ENCODE peak calls at places on chromosome 19, in eight cellular contexts. X, B, N, S, H, L, Z and P are unnamed samples. For H3K9me3, the result is how much of the 10 kb centered on the place peaks cover.

GRCh38 chr19:16127080-16127479 is 15.4 kb downstream of the RAB8A start:
- DNase-seq in S (no peak), H (no peak), Z (no peak), B (no peak), N (no peak), X (no peak), L (no peak), P (no peak)

GRCh38 chr19:6233051-6233826 is 46.5 kb downstream of the MLLT1 start:
- DNase-seq in L (no peak), N (no peak), H (peak), Z (no peak), B (no peak), S (no peak), X (no peak), P (no peak)

GRCh38 chr19:33673996-33674395 is 52.2 kb downstream of the CHST8 start:
- DNase-seq in H (peak), Z (no peak), B (no peak), N (no peak), S (no peak), X (no peak), L (peak), P (no peak)

GRCh38 chr19:14113762-14114414 is 3.7 kb downstream of the PRKACA start:
- DNase-seq in H (peak), L (no peak), N (no peak), B (no peak), S (no peak), X (peak), Z (peak), P (peak)

GRCh38 chr19:35207391-35207871 is 21.1 kb downstream of the FAM187B start:
- DNase-seq in H (no peak), N (no peak), B (no peak), S (peak), X (peak), L (no peak), Z (peak), P (no peak)

GRCh38 chr19:43625918-43626579 is 6.6 kb upstream of the ZNF428 start:
- DNase-seq in Z (peak), H (no peak), B (peak), L (no peak), S (no peak), X (no peak), N (no peak), P (no peak)

GRCh38 chr19:50333235-50333736 is 4.1 kb upstream of the KCNC3 start:
- DNase-seq in S (peak), L (peak), B (peak), X (peak), Z (peak), N (peak), H (peak), P (peak)

GRCh38 chr19:49056101-49056901 is 1.2 kb downstream of the CGB7 start:
- DNase-seq in N (peak), Z (peak), S (peak), B (peak), L (peak), H (peak), X (peak), P (peak)

GRCh38 chr19:14159059-14159458 is 22.7 kb upstream of the ASF1B start:
- DNase-seq in Z (no peak), L (no peak), X (no peak), S (no peak), N (no peak), H (no peak), B (no peak), P (no peak)

GRCh38 chr19:39247701-39248664 is 673 bp downstream of the IFNL4 start:
- DNase-seq in X (no peak), N (no peak), S (peak), H (no peak), L (no peak), B (no peak), Z (no peak), P (no peak)

GRCh38 chr19:6087074-6087506 is 23.2 kb downstream of the RFX2 start:
- DNase-seq in H (no peak), L (no peak), X (no peak), B (no peak), Z (peak), S (peak), N (no peak), P (no peak)

GRCh38 chr19:38667552-38668205 is 20.2 kb downstream of the ACTN4 start:
- DNase-seq in Z (no peak), X (peak), N (no peak), B (peak), L (no peak), H (peak), S (no peak), P (no peak)

GRCh38 chr19:29807178-29807577 is 4.6 kb upstream of the CCNE1 start:
- DNase-seq in S (no peak), B (no peak), L (no peak), X (no peak), N (no peak), H (peak), Z (no peak), P (no peak)

GRCh38 chr19:31312004-31312403 is 37.2 kb downstream of the TSHZ3 start:
- DNase-seq in Z (no peak), B (no peak), H (no peak), L (no peak), N (peak), X (peak), S (no peak), P (no peak)

GRCh38 chr19:17671906-17672305 is 16.2 kb downstream of the UNC13A start:
- DNase-seq in H (no peak), N (no peak), L (no peak), X (peak), S (no peak), Z (no peak), B (peak), P (no peak)

GRCh38 chr19:17872251-17873001 is 681 bp downstream of the SLC5A5 start:
- DNase-seq in H (peak), Z (no peak), B (no peak), S (no peak), L (no peak), N (no peak), X (no peak), P (no peak)

GRCh38 chr19:29609636-29610035 is 3.6 kb downstream of the POP4 start:
- DNase-seq in N (no peak), L (peak), Z (no peak), X (no peak), B (no peak), H (peak), S (no peak), P (no peak)

GRCh38 chr19:45153339-45154063 is 7.3 kb downstream of the NKPD1 start:
- DNase-seq in B (peak), X (no peak), Z (peak), H (no peak), S (peak), L (no peak), N (no peak), P (peak)

GRCh38 chr19:17706750-17707181 is 12.5 kb upstream of the MAP1S start:
- DNase-seq in H (no peak), B (peak), L (no peak), Z (no peak), S (no peak), N (no peak), X (no peak), P (no peak)

GRCh38 chr19:45097776-45098520 is 5.0 kb downstream of the PPP1R37 start:
- DNase-seq in L (no peak), B (peak), N (no peak), S (no peak), X (peak), H (no peak), Z (peak), P (no peak)

GRCh38 chr19:40565355-40565754 is 11.3 kb upstream of the SHKBP1 start:
- DNase-seq in N (no peak), H (no peak), S (no peak), X (no peak), Z (no peak), L (no peak), B (no peak), P (no peak)

GRCh38 chr19:38649305-38650179 is 2.1 kb downstream of the ACTN4 start:
- DNase-seq in B (no peak), X (peak), H (peak), N (no peak), Z (peak), L (no peak), S (no peak), P (no peak)

GRCh38 chr19:38559428-38560401 is 58.0 kb downstream of the MAP4K1 start:
- DNase-seq in B (no peak), Z (no peak), N (no peak), L (no peak), H (peak), X (no peak), S (no peak), P (no peak)

GRCh38 chr19:39553082-39553652 is 13.2 kb upstream of the EID2 start:
- DNase-seq in N (no peak), S (no peak), X (no peak), B (no peak), L (no peak), Z (no peak), H (no peak), P (no peak)

GRCh38 chr19:50549927-50550593 is 18.2 kb downstream of the LRRC4B start:
- DNase-seq in S (no peak), X (no peak), Z (no peak), L (no peak), N (no peak), B (no peak), H (no peak), P (no peak)

GRCh38 chr19:5299137-5299536 is 41.5 kb downstream of the PTPRS start:
- DNase-seq in B (no peak), N (no peak), L (no peak), X (no peak), S (no peak), H (no peak), Z (no peak), P (no peak)

GRCh38 chr19:34504809-34505291 is 23.3 kb downstream of the WTIP start:
- DNase-seq in L (no peak), S (no peak), H (no peak), Z (no peak), X (no peak), N (no peak), B (no peak), P (no peak)

GRCh38 chr19:47776568-47776967 is 1.9 kb upstream of the SELENOW start:
- DNase-seq in L (no peak), X (peak), N (no peak), H (no peak), B (no peak), Z (peak), S (no peak), P (no peak)

GRCh38 chr19:18496167-18496979 is 25.5 kb downstream of the ELL start:
- DNase-seq in B (peak), Z (peak), H (peak), L (no peak), S (no peak), N (no peak), X (peak), P (peak)

GRCh38 chr19:49327878-49328544 is 3.0 kb upstream of the SLC6A16 start:
- DNase-seq in B (peak), S (peak), L (peak), Z (peak), X (peak), H (no peak), N (no peak), P (no peak)

GRCh38 chr19:18173054-18173571 is 500 bp upstream of the IFI30 start:
- DNase-seq in N (peak), H (peak), L (peak), S (no peak), B (no peak), X (no peak), Z (no peak), P (no peak)

GRCh38 chr19:35132254-35132653 is 2.6 kb downstream of the LGI4 start:
- DNase-seq in Z (no peak), X (no peak), S (no peak), B (no peak), H (no peak), L (no peak), N (no peak), P (no peak)

GRCh38 chr19:34678421-34678820 is 943 bp downstream of the ZNF302 start:
- DNase-seq in L (no peak), S (no peak), Z (no peak), X (no peak), B (no peak), N (no peak), H (no peak), P (no peak)

GRCh38 chr19:24140099-24140498 is 53.1 kb downstream of the ZNF254 start:
- DNase-seq in N (no peak), X (peak), B (no peak), H (no peak), S (no peak), L (no peak), Z (no peak), P (no peak)

GRCh38 chr19:24140591-24140990 is 53.6 kb downstream of the ZNF254 start:
- DNase-seq in X (no peak), B (no peak), N (no peak), Z (no peak), H (no peak), L (no peak), S (no peak), P (no peak)

GRCh38 chr19:24141612-24142011 is 54.6 kb downstream of the ZNF254 start:
- DNase-seq in H (no peak), L (no peak), B (no peak), S (no peak), X (no peak), N (no peak), Z (no peak), P (no peak)

DNA sequence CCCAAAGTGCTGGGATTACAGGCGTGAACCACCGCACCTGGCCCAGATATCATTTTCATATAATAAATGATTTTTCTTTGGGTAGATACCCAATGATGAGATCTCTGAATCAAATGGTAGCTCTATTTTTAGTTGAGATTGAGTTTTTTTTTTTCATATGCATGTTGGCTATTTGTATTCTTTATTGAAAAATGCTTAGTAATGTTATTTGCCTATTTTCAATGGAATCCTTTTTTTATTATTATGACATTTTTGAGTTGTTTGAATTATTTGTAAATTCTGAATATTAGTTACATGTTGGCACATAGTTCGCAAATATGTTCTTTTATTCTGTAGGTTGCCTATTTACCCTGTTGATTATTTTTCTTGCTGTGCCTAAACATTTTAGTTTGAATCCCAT is 55.8 kb downstream of the ZNF254 start:
- DNase-seq in S (no peak), N (no peak), H (no peak), L (no peak), X (no peak), Z (no peak), B (no peak), P (no peak)
- H3K9me3 ChIP-seq in S (half or more), N (under half), H (half or more), L (half or more), X (under half), Z (under half), B (under half), P (under half)

GRCh38 chr19:37165635-37166034 is 6.9 kb downstream of the ZNF585A start:
- DNase-seq in Z (no peak), H (no peak), S (no peak), N (no peak), L (no peak), B (no peak), X (no peak), P (no peak)

DNA sequence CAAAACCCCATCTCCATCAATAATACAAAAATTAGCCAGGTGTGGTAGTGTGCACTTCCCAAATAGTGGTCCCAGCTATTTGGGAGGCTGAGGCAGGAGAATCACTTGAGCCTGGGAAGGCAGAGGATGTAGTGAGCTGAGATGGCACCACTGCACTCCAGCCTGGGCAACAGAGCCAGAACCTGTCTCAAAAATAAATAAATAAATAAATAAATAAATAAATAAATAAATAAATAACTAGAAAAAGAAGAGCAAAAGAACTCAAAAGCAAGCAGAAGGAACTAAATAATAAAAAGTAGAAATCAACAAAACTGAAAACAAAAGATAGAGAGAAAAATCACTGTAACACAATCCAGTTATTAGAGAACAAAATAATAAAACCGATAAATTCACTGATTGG is 12.3 kb downstream of the ZNF585A start:
- DNase-seq in H (no peak), N (no peak), S (no peak), Z (no peak), X (no peak), L (no peak), B (no peak), P (no peak)
- H3K9me3 ChIP-seq in H (half or more), N (under half), S (half or more), Z (under half), X (under half), L (half or more), B (under half), P (under half)

DNA sequence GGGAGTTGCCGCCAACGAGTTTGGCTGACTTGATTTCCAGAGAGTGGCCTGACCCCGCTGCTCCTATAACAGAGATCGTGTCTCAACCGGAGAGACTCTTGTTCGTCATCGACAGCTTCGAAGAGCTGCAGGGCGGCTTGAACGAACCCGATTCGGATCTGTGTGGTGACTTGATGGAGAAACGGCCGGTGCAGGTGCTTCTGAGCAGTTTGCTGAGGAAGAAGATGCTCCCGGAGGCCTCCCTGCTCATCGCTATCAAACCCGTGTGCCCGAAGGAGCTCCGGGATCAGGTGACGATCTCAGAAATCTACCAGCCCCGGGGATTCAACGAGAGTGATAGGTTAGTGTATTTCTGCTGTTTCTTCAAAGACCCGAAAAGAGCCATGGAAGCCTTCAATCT is 21.6 kb downstream of the NLRP4 start:
- DNase-seq in N (no peak), L (no peak), B (no peak), S (no peak), H (no peak), Z (no peak), X (no peak), P (no peak)
- H3K9me3 ChIP-seq in N (under half), L (under half), B (under half), S (under half), H (under half), Z (under half), X (under half), P (under half)

GRCh38 chr19:11617207-11618062 is 20.2 kb downstream of the ZNF627 start:
- DNase-seq in B (no peak), H (no peak), L (no peak), Z (no peak), X (no peak), N (no peak), S (no peak), P (no peak)

GRCh38 chr19:11611730-11612129 is 14.4 kb downstream of the ZNF627 start:
- DNase-seq in X (no peak), Z (no peak), N (no peak), B (no peak), S (no peak), H (no peak), L (no peak), P (no peak)

GRCh38 chr19:11612816-11613511 is 15.7 kb downstream of the ZNF627 start:
- DNase-seq in L (no peak), S (no peak), N (no peak), B (no peak), H (no peak), X (no peak), Z (no peak), P (no peak)
- H3K9me3 ChIP-seq in L (under half), S (under half), N (under half), B (under half), H (under half), X (under half), Z (under half), P (under half)

GRCh38 chr19:36686365-36687213 is 823 bp upstream of the ZNF567 start:
- DNase-seq in S (no peak), X (peak), H (no peak), L (peak), Z (no peak), N (no peak), B (peak), P (no peak)
- H3K9me3 ChIP-seq in S (under half), X (under half), H (under half), L (under half), Z (under half), N (under half), B (under half), P (under half)

DNA sequence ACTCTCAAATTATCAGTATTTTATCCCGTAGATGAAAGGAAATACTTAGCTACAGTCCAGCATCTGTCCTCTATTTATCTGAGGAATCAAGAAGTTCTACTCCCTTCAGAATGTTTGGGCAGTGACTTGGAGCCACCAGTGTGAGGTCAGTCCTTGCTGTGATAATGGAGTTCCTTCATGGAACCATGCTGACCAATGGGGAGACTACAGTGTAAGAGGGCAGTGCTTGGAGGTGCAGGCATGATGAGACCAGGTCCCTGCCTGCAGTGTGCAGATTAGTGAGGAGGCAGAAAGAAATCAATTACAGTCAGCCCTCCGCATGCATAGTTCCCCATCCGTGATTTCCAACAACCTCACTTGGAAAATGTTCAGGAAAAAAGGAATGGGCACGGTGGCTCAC is at the start of gene C19orf18:
- DNase-seq in Z (no peak), X (no peak), B (no peak), H (no peak), S (no peak), N (no peak), L (no peak), P (no peak)
- H3K9me3 ChIP-seq in Z (under half), X (half or more), B (half or more), H (half or more), S (half or more), N (under half), L (half or more), P (half or more)

DNA sequence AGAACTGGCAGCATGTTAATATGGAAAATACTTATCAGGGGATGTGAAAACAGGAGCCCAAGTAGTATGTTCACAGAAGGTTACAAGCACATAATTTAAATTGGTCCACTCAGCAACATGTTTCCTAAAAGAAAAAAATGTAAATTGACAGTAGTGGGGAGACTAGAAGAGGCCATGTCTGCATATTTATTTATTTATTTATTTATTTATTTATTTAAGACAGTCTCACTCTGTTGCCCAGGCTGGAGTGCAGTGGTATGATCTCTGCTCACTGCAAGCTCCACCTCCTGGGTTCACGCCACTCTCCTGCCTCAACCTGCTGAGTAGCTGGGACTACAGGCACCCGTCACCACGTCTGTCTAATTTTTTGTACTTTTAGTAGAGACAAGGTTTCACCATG is 13.7 kb upstream of the ZNF8 start:
- DNase-seq in Z (no peak), X (no peak), S (no peak), B (no peak), L (no peak), H (no peak), N (no peak), P (no peak)
- H3K9me3 ChIP-seq in Z (under half), X (half or more), S (half or more), B (half or more), L (half or more), H (half or more), N (under half), P (under half)

GRCh38 chr19:58166708-58167280 is 16.1 kb upstream of the ZNF274 start:
- DNase-seq in B (no peak), N (no peak), H (no peak), S (no peak), Z (no peak), X (no peak), L (no peak), P (no peak)

GRCh38 chr19:58170860-58171259 is 12.0 kb upstream of the ZNF274 start:
- DNase-seq in H (no peak), L (no peak), B (no peak), N (no peak), X (peak), Z (no peak), S (no peak), P (no peak)

GRCh38 chr19:58166268-58166667 is 15.7 kb upstream of the ZNF329 start:
- DNase-seq in S (no peak), N (no peak), Z (no peak), X (no peak), H (no peak), L (no peak), B (no peak), P (no peak)
- H3K9me3 ChIP-seq in S (half or more), N (under half), Z (under half), X (half or more), H (half or more), L (half or more), B (half or more), P (under half)